ENCODE peak calls at places on chromosomes 1 and 21, in eight cellular contexts. F, L, K, O, E, H, V and Q are unnamed samples.

GRCh38 chr1:107666493-107666892 is 298.5 kb downstream of the VAV3 start:
- DNase-seq in E (no peak), K (no peak), H (no peak), F (no peak), O (no peak), V (no peak), L (no peak), Q (no peak)

GRCh38 chr1:86546787-86547221 is at the start of gene CLCA4:
- DNase-seq in E (no peak), O (no peak), H (no peak), K (no peak), F (no peak), L (no peak), V (no peak), Q (no peak)

GRCh38 chr1:204255966-204256365 is 42.2 kb upstream of the GOLT1A start:
- DNase-seq in L (peak), F (no peak), H (no peak), K (no peak), V (no peak), O (no peak), E (no peak), Q (no peak)

GRCh38 chr1:180267211-180267561 is 37.1 kb downstream of the LHX4 start:
- DNase-seq in K (no peak), L (no peak), F (no peak), O (peak), H (no peak), V (no peak), E (no peak), Q (peak)

GRCh38 chr1:4671828-4672227 is 17.4 kb downstream of the AJAP1 start:
- DNase-seq in O (no peak), F (no peak), V (no peak), K (no peak), E (no peak), L (no peak), H (no peak), Q (no peak)

GRCh38 chr1:19925342-19926070 is 2.1 kb upstream of the PLA2G2E start:
- DNase-seq in O (no peak), V (no peak), E (no peak), L (no peak), H (no peak), K (no peak), F (no peak), Q (no peak)

GRCh38 chr21:44527983-44528633 is 11.9 kb downstream of the KRTAP10-1 start:
- DNase-seq in E (no peak), F (no peak), K (no peak), L (no peak), V (peak), H (no peak), O (no peak), Q (peak)

GRCh38 chr1:50656931-50657330 is 233.7 kb upstream of the DMRTA2 start:
- DNase-seq in V (no peak), H (no peak), K (no peak), O (no peak), L (no peak), E (no peak), F (no peak), Q (no peak)

GRCh38 chr21:41168391-41169257 is 664 bp downstream of the BACE2 start:
- DNase-seq in O (peak), V (peak), H (no peak), L (peak), K (no peak), E (peak), F (peak), Q (peak)

GRCh38 chr1:218439541-218440295 is 94.6 kb downstream of the TGFB2 start:
- DNase-seq in E (no peak), F (no peak), O (no peak), V (no peak), K (no peak), H (no peak), L (peak), Q (peak)

GRCh38 chr1:64745181-64745985 is 508 bp downstream of the RAVER2 start:
- DNase-seq in H (peak), O (peak), K (no peak), V (peak), F (peak), L (peak), E (peak), Q (peak)

GRCh38 chr1:97668945-97669344 is 251.9 kb downstream of the DPYD start:
- DNase-seq in H (peak), L (peak), F (no peak), O (no peak), E (no peak), K (no peak), V (no peak), Q (no peak)

GRCh38 chr1:33363470-33363861 is 42.6 kb upstream of the A3GALT2 start:
- DNase-seq in H (no peak), V (no peak), K (no peak), F (no peak), L (no peak), O (no peak), E (no peak), Q (no peak)

GRCh38 chr1:32816676-32817158 is 441 bp downstream of the YARS1 start:
- DNase-seq in V (no peak), F (no peak), H (no peak), E (peak), K (no peak), O (no peak), L (peak), Q (peak)

GRCh38 chr1:35243681-35244080 is 24.8 kb upstream of the ZMYM4 start:
- DNase-seq in L (no peak), H (no peak), O (no peak), K (no peak), V (no peak), F (peak), E (no peak), Q (no peak)

GRCh38 chr1:61887076-61887867 is 145.0 kb downstream of the PATJ start:
- DNase-seq in V (no peak), O (no peak), H (no peak), K (no peak), F (peak), L (no peak), E (no peak), Q (no peak)

GRCh38 chr1:94989398-94989797 is 62.5 kb upstream of the CNN3 start:
- DNase-seq in H (no peak), F (no peak), K (no peak), V (peak), O (no peak), L (no peak), E (no peak), Q (no peak)

GRCh38 chr21:46369520-46370235 is 45.7 kb downstream of the PCNT start:
- DNase-seq in V (no peak), H (no peak), F (no peak), L (no peak), O (no peak), E (no peak), K (no peak), Q (no peak)

GRCh38 chr1:202664083-202664482 is 46.2 kb downstream of the SYT2 start:
- DNase-seq in O (no peak), F (no peak), L (no peak), E (no peak), K (no peak), V (no peak), H (no peak), Q (no peak)

GRCh38 chr1:205594846-205595245 is 37.0 kb downstream of the ELK4 start:
- DNase-seq in E (no peak), K (no peak), F (no peak), O (peak), H (no peak), V (no peak), L (no peak), Q (no peak)

GRCh38 chr1:217482356-217483102 is 148.4 kb downstream of the GPATCH2 start:
- DNase-seq in V (no peak), F (no peak), L (peak), E (no peak), K (no peak), O (no peak), H (peak), Q (no peak)

GRCh38 chr1:35431173-35431599 is 126.0 kb downstream of the KIAA0319L start:
- DNase-seq in V (no peak), F (no peak), L (no peak), H (no peak), O (no peak), E (no peak), K (no peak), Q (no peak)

GRCh38 chr1:159188375-159188788 is 16.3 kb upstream of the ACKR1 start:
- DNase-seq in K (no peak), L (peak), F (peak), H (no peak), O (peak), V (peak), E (peak), Q (peak)